ENCODE peak calls at places on chromosomes 4 and X, in five cellular contexts. One of them, this sample, is unnamed.

GRCh38 chrX:66200855-66201795 is 37.1 kb downstream of the HEPH start:
- DNase-seq in GM13976: peak
- DNase-seq in upper lobe of right lung: no peak
- DNase-seq in breast epithelium: no peak
- DNase-seq in brain microvascular endothelial cell: no peak
- DNase-seq in this sample: no peak

GRCh38 chr4:72076562-72076961 is 44.8 kb downstream of the NPFFR2 start:
- DNase-seq in breast epithelium: no peak
- DNase-seq in brain microvascular endothelial cell: peak
- DNase-seq in GM13976: no peak
- DNase-seq in upper lobe of right lung: no peak
- DNase-seq in this sample: no peak

GRCh38 chr4:576991-577498 is 950 bp upstream of the TMEM271 start:
- DNase-seq in brain microvascular endothelial cell: no peak
- DNase-seq in upper lobe of right lung: no peak
- DNase-seq in GM13976: peak
- DNase-seq in breast epithelium: no peak
- DNase-seq in this sample: no peak

GRCh38 chr4:185227131-185227551 is 17.7 kb downstream of the SNX25 start:
- DNase-seq in GM13976: no peak
- DNase-seq in breast epithelium: no peak
- DNase-seq in brain microvascular endothelial cell: no peak
- DNase-seq in upper lobe of right lung: no peak
- DNase-seq in this sample: no peak

GRCh38 chrX:122626871-122627270 is 557.2 kb upstream of the GRIA3 start:
- DNase-seq in upper lobe of right lung: no peak
- DNase-seq in GM13976: no peak
- DNase-seq in breast epithelium: no peak
- DNase-seq in brain microvascular endothelial cell: no peak
- DNase-seq in this sample: no peak

GRCh38 chrX:73840120-73840924 is 277.3 kb downstream of the CHIC1 start:
- DNase-seq in brain microvascular endothelial cell: no peak
- DNase-seq in upper lobe of right lung: no peak
- DNase-seq in breast epithelium: no peak
- DNase-seq in GM13976: no peak
- DNase-seq in this sample: no peak

GRCh38 chrX:39654952-39655351 is 442.8 kb downstream of the BCOR start:
- DNase-seq in upper lobe of right lung: no peak
- DNase-seq in breast epithelium: no peak
- DNase-seq in GM13976: no peak
- DNase-seq in brain microvascular endothelial cell: no peak
- DNase-seq in this sample: no peak

GRCh38 chrX:11381464-11381863 is 88.3 kb downstream of the AMELX start:
- DNase-seq in breast epithelium: no peak
- DNase-seq in GM13976: peak
- DNase-seq in upper lobe of right lung: no peak
- DNase-seq in brain microvascular endothelial cell: peak
- DNase-seq in this sample: no peak

GRCh38 chr4:7390906-7391636 is 43.7 kb downstream of the PSAPL1 start:
- DNase-seq in breast epithelium: peak
- DNase-seq in GM13976: no peak
- DNase-seq in upper lobe of right lung: no peak
- DNase-seq in brain microvascular endothelial cell: no peak
- DNase-seq in this sample: no peak

GRCh38 chr4:73011629-73011985 is 57.9 kb downstream of the COX18 start:
- DNase-seq in brain microvascular endothelial cell: no peak
- DNase-seq in breast epithelium: no peak
- DNase-seq in GM13976: no peak
- DNase-seq in upper lobe of right lung: no peak
- DNase-seq in this sample: no peak

GRCh38 chrX:103398321-103398937 is 22.1 kb downstream of the BEX3 start:
- DNase-seq in GM13976: no peak
- DNase-seq in brain microvascular endothelial cell: peak
- DNase-seq in upper lobe of right lung: no peak
- DNase-seq in breast epithelium: no peak
- DNase-seq in this sample: no peak

GRCh38 chrX:22246620-22247019 is 26.1 kb upstream of the CBLL2 start:
- DNase-seq in breast epithelium: no peak
- DNase-seq in upper lobe of right lung: no peak
- DNase-seq in brain microvascular endothelial cell: no peak
- DNase-seq in GM13976: no peak
- DNase-seq in this sample: no peak

GRCh38 chr4:94159790-94160189 is 47.9 kb upstream of the SMARCAD1 start:
- DNase-seq in brain microvascular endothelial cell: no peak
- DNase-seq in breast epithelium: no peak
- DNase-seq in GM13976: no peak
- DNase-seq in upper lobe of right lung: no peak
- DNase-seq in this sample: no peak

GRCh38 chr4:82868572-82868971 is 22.4 kb downstream of the SEC31A start:
- DNase-seq in breast epithelium: no peak
- DNase-seq in brain microvascular endothelial cell: no peak
- DNase-seq in GM13976: no peak
- DNase-seq in upper lobe of right lung: no peak
- DNase-seq in this sample: no peak

GRCh38 chr4:55635760-55636621 is at the start of gene NMU:
- DNase-seq in brain microvascular endothelial cell: no peak
- DNase-seq in upper lobe of right lung: peak
- DNase-seq in GM13976: peak
- DNase-seq in breast epithelium: no peak
- DNase-seq in this sample: peak

GRCh38 chrX:106802063-106802387 is 448 bp upstream of the TBC1D8B start:
- DNase-seq in breast epithelium: no peak
- DNase-seq in upper lobe of right lung: no peak
- DNase-seq in GM13976: no peak
- DNase-seq in brain microvascular endothelial cell: no peak
- DNase-seq in this sample: no peak

GRCh38 chr4:100525689-100526088 is 7.9 kb upstream of the EMCN start:
- DNase-seq in GM13976: no peak
- DNase-seq in upper lobe of right lung: no peak
- DNase-seq in brain microvascular endothelial cell: no peak
- DNase-seq in breast epithelium: no peak
- DNase-seq in this sample: no peak

GRCh38 chr4:7041851-7042696 is 1.1 kb upstream of the TADA2B start:
- DNase-seq in breast epithelium: no peak
- DNase-seq in GM13976: peak
- DNase-seq in brain microvascular endothelial cell: no peak
- DNase-seq in upper lobe of right lung: peak
- DNase-seq in this sample: no peak

GRCh38 chr4:28686618-28687017 is 1826.0 kb downstream of the STIM2 start:
- DNase-seq in breast epithelium: no peak
- DNase-seq in brain microvascular endothelial cell: peak
- DNase-seq in upper lobe of right lung: no peak
- DNase-seq in GM13976: no peak
- DNase-seq in this sample: no peak

GRCh38 chr4:42519803-42520417 is 122.6 kb downstream of the SHISA3 start:
- DNase-seq in GM13976: peak
- DNase-seq in brain microvascular endothelial cell: peak
- DNase-seq in breast epithelium: no peak
- DNase-seq in upper lobe of right lung: no peak
- DNase-seq in this sample: peak

GRCh38 chr4:6987566-6987920 is 55.6 kb upstream of the TADA2B start:
- DNase-seq in upper lobe of right lung: no peak
- DNase-seq in breast epithelium: no peak
- DNase-seq in GM13976: no peak
- DNase-seq in brain microvascular endothelial cell: no peak
- DNase-seq in this sample: no peak

GRCh38 chr4:39464886-39465501 is 6.1 kb downstream of the LIAS start:
- DNase-seq in upper lobe of right lung: no peak
- DNase-seq in breast epithelium: no peak
- DNase-seq in GM13976: no peak
- DNase-seq in brain microvascular endothelial cell: peak
- DNase-seq in this sample: no peak

GRCh38 chr4:93436000-93436626 is 392.4 kb upstream of the ATOH1 start:
- DNase-seq in upper lobe of right lung: no peak
- DNase-seq in breast epithelium: no peak
- DNase-seq in brain microvascular endothelial cell: no peak
- DNase-seq in GM13976: no peak
- DNase-seq in this sample: no peak

GRCh38 chr4:158111241-158111640 is 61.6 kb downstream of the GASK1B start:
- DNase-seq in GM13976: no peak
- DNase-seq in upper lobe of right lung: no peak
- DNase-seq in brain microvascular endothelial cell: peak
- DNase-seq in breast epithelium: no peak
- DNase-seq in this sample: no peak

DNA sequence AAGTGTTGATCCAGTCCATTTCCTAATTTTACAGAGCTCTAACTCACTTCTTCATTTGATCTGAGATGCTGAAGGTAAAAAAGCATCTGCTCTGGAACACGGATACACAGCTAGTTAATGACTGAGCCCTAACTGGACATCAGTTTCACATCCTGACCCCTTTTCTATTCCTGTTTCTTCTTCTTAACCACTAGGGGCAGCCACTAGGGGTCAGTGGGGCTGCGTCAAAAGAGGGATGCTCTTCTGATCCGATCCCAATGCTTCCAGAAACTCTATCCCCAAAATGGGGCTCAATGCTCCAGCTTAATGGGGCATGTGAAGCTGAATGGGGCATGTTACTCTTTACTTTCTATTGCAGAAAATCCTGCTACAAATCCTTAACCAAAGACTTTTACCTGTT is 33.4 kb upstream of the PHKA2 start:
- DNase-seq in upper lobe of right lung: no peak
- DNase-seq in breast epithelium: no peak
- DNase-seq in GM13976: peak
- DNase-seq in brain microvascular endothelial cell: no peak
- DNase-seq in this sample: no peak
- TF ChIP-seq CTCF in upper lobe of right lung: peak
- TF ChIP-seq CTCF in breast epithelium: no peak
- TF ChIP-seq CTCF in GM13976: peak
- TF ChIP-seq CTCF in brain microvascular endothelial cell: peak
- TF ChIP-seq CTCF in this sample: no peak

GRCh38 chrX:17377795-17378194 is 2.8 kb downstream of the NHS start:
- DNase-seq in upper lobe of right lung: no peak
- DNase-seq in breast epithelium: no peak
- DNase-seq in brain microvascular endothelial cell: no peak
- DNase-seq in GM13976: no peak
- DNase-seq in this sample: no peak
- TF ChIP-seq CTCF in upper lobe of right lung: no peak
- TF ChIP-seq CTCF in breast epithelium: no peak
- TF ChIP-seq CTCF in brain microvascular endothelial cell: no peak
- TF ChIP-seq CTCF in GM13976: no peak
- TF ChIP-seq CTCF in this sample: no peak

GRCh38 chr4:10140866-10141759 is 24.5 kb upstream of the WDR1 start:
- DNase-seq in breast epithelium: no peak
- DNase-seq in brain microvascular endothelial cell: no peak
- DNase-seq in upper lobe of right lung: no peak
- DNase-seq in GM13976: no peak
- DNase-seq in this sample: no peak
- TF ChIP-seq CTCF in breast epithelium: no peak
- TF ChIP-seq CTCF in brain microvascular endothelial cell: peak
- TF ChIP-seq CTCF in upper lobe of right lung: no peak
- TF ChIP-seq CTCF in GM13976: no peak
- TF ChIP-seq CTCF in this sample: no peak

DNA sequence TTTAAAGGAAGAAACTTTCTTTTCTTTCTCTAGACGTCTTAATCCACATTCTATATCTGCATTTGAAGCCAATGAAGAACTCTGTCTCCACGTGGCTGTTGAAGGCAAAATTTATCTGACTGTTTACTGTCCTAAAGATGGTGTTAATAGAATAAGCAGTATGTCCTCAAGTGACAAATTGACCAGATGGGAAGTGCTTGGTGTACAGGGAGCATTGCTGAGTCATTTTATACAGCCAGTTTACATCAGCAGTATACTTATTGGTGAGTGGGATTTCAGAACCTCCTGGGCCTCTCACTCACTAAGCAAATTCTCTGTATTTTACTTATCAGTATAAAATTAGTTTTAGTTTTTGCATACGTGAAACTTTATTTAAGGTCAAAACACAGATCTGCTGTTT is 33.7 kb downstream of the ADAD1 start:
- DNase-seq in GM13976: no peak
- DNase-seq in upper lobe of right lung: no peak
- DNase-seq in breast epithelium: no peak
- DNase-seq in brain microvascular endothelial cell: no peak
- DNase-seq in this sample: no peak
- TF ChIP-seq CTCF in GM13976: no peak
- TF ChIP-seq CTCF in upper lobe of right lung: no peak
- TF ChIP-seq CTCF in breast epithelium: no peak
- TF ChIP-seq CTCF in brain microvascular endothelial cell: no peak
- TF ChIP-seq CTCF in this sample: no peak

GRCh38 chrX:48806088-48806487 is 4.2 kb downstream of the HDAC6 start:
- DNase-seq in GM13976: no peak
- DNase-seq in breast epithelium: no peak
- DNase-seq in brain microvascular endothelial cell: no peak
- DNase-seq in upper lobe of right lung: no peak
- DNase-seq in this sample: no peak
- TF ChIP-seq CTCF in GM13976: no peak
- TF ChIP-seq CTCF in breast epithelium: no peak
- TF ChIP-seq CTCF in brain microvascular endothelial cell: no peak
- TF ChIP-seq CTCF in upper lobe of right lung: no peak
- TF ChIP-seq CTCF in this sample: no peak

GRCh38 chr4:180557348-180557747 is 1685.9 kb upstream of the TENM3 start:
- DNase-seq in brain microvascular endothelial cell: no peak
- DNase-seq in breast epithelium: no peak
- DNase-seq in upper lobe of right lung: no peak
- DNase-seq in GM13976: no peak
- DNase-seq in this sample: no peak
- TF ChIP-seq CTCF in brain microvascular endothelial cell: peak
- TF ChIP-seq CTCF in breast epithelium: no peak
- TF ChIP-seq CTCF in upper lobe of right lung: no peak
- TF ChIP-seq CTCF in GM13976: peak
- TF ChIP-seq CTCF in this sample: no peak